ENCODE peak calls at places on chromosomes 5 and 9, in five cellular contexts. C is ELR, S is NCI-H69, E is omental fat pad, Z is NCI-H774. J is an unnamed sample.

GRCh38 chr5:28234356-28234968 is 1196.1 kb upstream of the CDH9 start:
- DNase-seq in E (no peak), S (no peak), C (no peak), Z (no peak), J (no peak)

GRCh38 chr9:1876891-1877496 is 138.2 kb upstream of the SMARCA2 start:
- DNase-seq in Z (no peak), S (no peak), E (no peak), C (no peak), J (no peak)

GRCh38 chr5:6762116-6762515 is 48.9 kb downstream of the TENT4A start:
- DNase-seq in Z (no peak), S (no peak), C (no peak), E (no peak), J (no peak)

GRCh38 chr5:135608761-135609443 is 30.1 kb upstream of the CXCL14 start:
- DNase-seq in S (no peak), E (no peak), C (no peak), Z (no peak), J (no peak)

GRCh38 chr9:90099262-90099982 is 494.6 kb downstream of the GADD45G start:
- DNase-seq in S (peak), E (no peak), Z (peak), C (no peak), J (peak)

GRCh38 chr5:154465169-154465568 is 12.9 kb downstream of the HAND1 start:
- DNase-seq in S (no peak), E (no peak), Z (no peak), C (peak), J (no peak)

GRCh38 chr9:135230386-135230765 is 142.9 kb downstream of the OLFM1 start:
- DNase-seq in C (no peak), Z (no peak), E (no peak), S (no peak), J (no peak)

GRCh38 chr9:35746583-35746982 is 2.4 kb downstream of the GBA2 start:
- DNase-seq in E (no peak), S (peak), C (peak), Z (no peak), J (no peak)

GRCh38 chr5:94240616-94241287 is 377.7 kb downstream of the KIAA0825 start:
- DNase-seq in E (no peak), Z (no peak), S (peak), C (no peak), J (no peak)